ENCODE peak calls at places on chromosomes 2 and 18, in nine cellular contexts. Z, M, J, V, I, S, A, H and L are unnamed samples.

GRCh38 chr18:37393945-37394609 is 171.5 kb downstream of the CELF4 start:
- DNase-seq in H (peak; percentile 79), S (peak; percentile 46), I (peak; percentile 97), Z (peak; percentile 39), M (peak; percentile 92), V (no peak), A (peak; percentile 80), J (peak; percentile 67), L (no peak)

GRCh38 chr2:109382236-109382930 is 231.4 kb downstream of the SEPTIN10 start:
- DNase-seq in Z (no peak), M (peak; percentile 22), A (peak; percentile 56), I (peak; percentile 47), J (no peak), S (no peak), H (peak; percentile 53), V (no peak), L (no peak)

GRCh38 chr18:75408554-75409506 is 18.7 kb downstream of the SMIM21 start:
- DNase-seq in H (no peak), Z (peak; percentile 99), V (peak; percentile 55), J (no peak), A (no peak), I (no peak), M (no peak), S (peak; percentile 100), L (peak; percentile 100)

GRCh38 chr2:108492364-108492763 is 41.9 kb upstream of the LIMS1 start:
- DNase-seq in I (no peak), V (no peak), H (no peak), A (no peak), J (no peak), S (peak; percentile 95), M (no peak), Z (peak; percentile 95), L (peak; percentile 88)

GRCh38 chr2:80102026-80102425 is 202.5 kb downstream of the LRRTM1 start:
- DNase-seq in A (no peak), V (no peak), S (peak; percentile 96), J (no peak), Z (peak; percentile 42), I (no peak), H (no peak), M (no peak), L (no peak)

GRCh38 chr2:31580321-31581117 is at the start of gene SRD5A2:
- DNase-seq in Z (no peak), H (no peak), I (peak; percentile 85), M (no peak), V (no peak), S (no peak), J (no peak), A (no peak), L (peak; percentile 27)

GRCh38 chr2:219175928-219176817 is 552 bp downstream of the CNPPD1 start:
- DNase-seq in Z (peak; percentile 16), M (no peak), I (no peak), A (peak; percentile 79), H (peak; percentile 83), S (peak; percentile 22), V (peak; percentile 45), J (no peak), L (peak; percentile 33)

GRCh38 chr2:112034924-112035323 is 20.1 kb upstream of the TMEM87B start:
- DNase-seq in J (no peak), V (no peak), S (no peak), Z (no peak), I (no peak), M (no peak), H (no peak), A (no peak), L (no peak)

GRCh38 chr2:147352775-147353381 is 492.0 kb upstream of the ACVR2A start:
- DNase-seq in V (no peak), S (peak; percentile 24), J (no peak), Z (no peak), H (no peak), I (no peak), M (no peak), A (no peak), L (no peak)

DNA sequence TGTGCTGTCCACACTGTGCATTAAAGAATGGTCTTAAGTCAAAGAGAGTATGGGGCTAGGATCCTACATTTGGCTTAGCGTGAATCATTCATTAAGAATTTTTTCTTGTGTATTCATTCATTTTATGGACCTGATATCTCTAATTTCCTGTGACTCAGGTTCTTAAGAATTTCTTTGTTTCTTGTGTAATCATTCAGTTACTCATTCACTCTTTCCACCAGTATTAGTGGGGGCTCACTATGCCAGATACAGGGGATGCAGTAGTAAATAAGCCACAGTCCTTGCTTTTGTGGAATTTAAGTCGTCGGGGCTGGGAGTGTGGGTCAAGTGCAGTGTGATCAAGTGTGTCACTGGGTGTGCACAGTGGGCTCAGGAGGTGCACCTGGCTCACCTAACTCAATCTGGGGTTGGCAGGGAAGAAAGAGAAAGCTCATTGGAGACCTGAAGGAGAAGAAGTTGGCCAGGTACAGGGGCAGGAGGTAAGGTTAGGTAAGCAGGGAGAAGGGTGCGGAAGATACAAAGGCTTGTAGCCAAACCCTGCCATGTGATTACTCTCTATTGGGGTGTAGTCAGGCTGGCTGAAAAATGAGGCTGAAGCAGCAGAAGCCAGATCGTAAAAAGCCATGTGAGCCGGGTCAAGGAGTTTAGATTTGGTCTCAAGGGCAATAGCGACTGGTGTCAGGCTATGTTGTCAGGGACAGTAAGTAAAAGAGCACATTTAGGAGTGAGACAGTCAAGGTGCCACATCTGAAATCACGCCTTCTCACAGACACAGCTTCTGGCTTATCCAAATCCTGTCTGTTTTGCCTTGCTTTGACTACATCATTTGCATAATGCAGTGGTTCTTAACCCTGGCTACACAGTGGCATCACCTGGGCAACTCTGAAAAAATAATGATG is 67.2 kb downstream of the KCTD1 start:
- DNase-seq in V (peak; percentile 96), H (no peak), S (peak; percentile 94), J (no peak), M (no peak), I (no peak), Z (peak; percentile 99), A (no peak), L (peak; percentile 87)
- H3K4me3 ChIP-seq in V (peak overlapping the region; percentile 36), H (no peak overlapping the region), S (no peak overlapping the region), J (no peak overlapping the region), M (no peak overlapping the region), I (no peak overlapping the region), Z (no peak overlapping the region), A (no peak overlapping the region), L (peak overlapping the region; percentile 4)

GRCh38 chr2:174873457-174873856 is 109.2 kb upstream of the CHRNA1 start:
- DNase-seq in I (no peak), V (no peak), Z (peak; percentile 66), S (no peak), A (no peak), H (no peak), J (peak; percentile 57), M (no peak), L (no peak)

GRCh38 chr2:174874081-174874480 is 109.8 kb upstream of the CHRNA1 start:
- DNase-seq in A (no peak), H (no peak), J (no peak), S (peak; percentile 6), I (no peak), V (no peak), M (no peak), Z (peak; percentile 16), L (no peak)

GRCh38 chr2:174866421-174866820 is 102.1 kb upstream of the CHRNA1 start:
- DNase-seq in J (peak; percentile 98), A (no peak), H (no peak), Z (no peak), M (no peak), I (no peak), S (no peak), V (no peak), L (no peak)

GRCh38 chr2:174868916-174869315 is 104.6 kb upstream of the CHRNA1 start:
- DNase-seq in J (no peak), I (no peak), V (no peak), S (no peak), M (no peak), Z (no peak), A (no peak), H (no peak), L (no peak)

GRCh38 chr2:174870787-174871186 is 106.5 kb upstream of the CHRNA1 start:
- DNase-seq in S (no peak), J (no peak), V (no peak), I (no peak), Z (no peak), H (no peak), A (no peak), M (no peak), L (no peak)
- H3K4me3 ChIP-seq in S (no peak overlapping the region), J (no peak overlapping the region), V (no peak overlapping the region), I (no peak overlapping the region), Z (no peak overlapping the region), H (no peak overlapping the region), A (no peak overlapping the region), M (no peak overlapping the region), L (no peak overlapping the region)

DNA sequence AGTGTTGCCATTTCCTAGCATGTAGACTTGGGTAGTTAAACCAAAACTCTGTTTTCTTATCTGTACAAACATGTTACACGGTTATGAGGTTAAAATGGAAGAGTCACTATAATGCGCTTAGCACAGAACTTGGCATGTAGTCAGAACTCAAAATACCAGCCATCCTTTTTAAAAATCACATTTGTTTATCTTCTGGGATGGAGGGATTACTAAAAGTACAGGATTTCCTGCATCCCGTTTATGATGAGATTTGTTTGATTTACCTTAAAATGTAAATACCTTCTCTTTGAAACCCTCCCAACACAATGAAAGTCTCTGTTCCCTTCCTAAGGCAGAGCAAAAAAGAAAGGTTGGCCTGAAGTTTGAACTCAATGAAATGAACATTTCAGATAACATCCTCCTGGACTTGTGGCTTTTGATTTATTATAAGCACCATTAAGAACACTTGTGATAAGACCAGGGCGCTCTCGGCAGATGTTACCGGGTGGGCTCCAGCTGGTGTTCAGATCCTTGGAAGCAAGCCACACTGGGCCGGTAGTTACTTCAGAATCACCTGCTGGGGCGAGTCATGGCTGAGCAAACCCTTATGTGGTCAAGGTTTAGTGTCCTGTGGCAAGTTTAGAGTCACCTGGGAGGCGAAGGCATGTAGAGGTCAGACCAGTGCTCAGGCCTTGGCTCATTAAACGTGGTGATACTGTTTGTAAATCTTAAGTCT is 105.7 kb downstream of the MGAT5 start:
- DNase-seq in H (peak; percentile 60), V (peak; percentile 78), M (no peak), J (no peak), A (peak; percentile 70), S (no peak), I (no peak), Z (peak; percentile 25), L (peak; percentile 60)
- H3K4me3 ChIP-seq in H (no peak overlapping the region), V (no peak overlapping the region), M (no peak overlapping the region), J (no peak overlapping the region), A (no peak overlapping the region), S (no peak overlapping the region), I (no peak overlapping the region), Z (no peak overlapping the region), L (no peak overlapping the region)

GRCh38 chr2:239266779-239267410 is 133.9 kb downstream of the HDAC4 start:
- DNase-seq in H (peak; percentile 64), Z (no peak), V (no peak), M (no peak), I (no peak), A (no peak), S (no peak), J (no peak), L (no peak)
- H3K4me3 ChIP-seq in H (peak overlapping the region; percentile 15), Z (peak overlapping the region; percentile 17), V (no peak overlapping the region), M (no peak overlapping the region), I (no peak overlapping the region), A (peak overlapping the region; percentile 36), S (no peak overlapping the region), J (no peak overlapping the region), L (no peak overlapping the region)